ENCODE peak calls at places on chromosome 15, in five cellular contexts. A is H1, N is HepG2, H is GM12878, E is NT2/D1. O is an unnamed sample.
A peak's percentile ranks its signal among the peaks of the same experiment; 100 is the strongest.

GRCh38 chr15:83871808-83872559 is 218.1 kb downstream of the ADAMTSL3 start:
- DNase-seq in N (no peak), A (no peak), E (no peak), H (peak; percentile 17), O (no peak)

GRCh38 chr15:75019916-75020315 is 3.5 kb upstream of the PPCDC start:
- DNase-seq in N (no peak), H (no peak), E (no peak), A (no peak), O (no peak)

GRCh38 chr15:63487076-63487757 is 17.2 kb upstream of the USP3 start:
- DNase-seq in E (no peak), H (no peak), A (peak; percentile 99), N (peak; percentile 66), O (peak; percentile 76)

GRCh38 chr15:74783072-74783807 is 1.4 kb downstream of the CSK start:
- DNase-seq in E (no peak), A (no peak), N (no peak), H (no peak), O (no peak)

GRCh38 chr15:77508541-77509505 is 88.1 kb downstream of the HMG20A start:
- DNase-seq in H (no peak), N (no peak), E (no peak), A (no peak), O (no peak)

GRCh38 chr15:42593143-42593542 is 17.7 kb downstream of the STARD9 start:
- DNase-seq in A (no peak), E (no peak), H (no peak), N (no peak), O (no peak)

GRCh38 chr15:66233487-66234415 is 19.8 kb downstream of the MEGF11 start:
- DNase-seq in A (peak; percentile 85), N (peak; percentile 23), H (no peak), E (no peak), O (peak; percentile 45)

GRCh38 chr15:25182736-25183445 is 228.1 kb downstream of the SNRPN start:
- DNase-seq in H (no peak), E (no peak), N (no peak), A (peak; percentile 48), O (no peak)

GRCh38 chr15:27260523-27260922 is 289.5 kb downstream of the GABRG3 start:
- DNase-seq in A (no peak), H (no peak), E (no peak), N (no peak), O (no peak)

GRCh38 chr15:57377478-57377847 is 1.2 kb downstream of the CGNL1 start:
- DNase-seq in E (no peak), N (no peak), A (no peak), H (no peak), O (no peak)

GRCh38 chr15:85095566-85095965 is 113.9 kb downstream of the PDE8A start:
- DNase-seq in N (no peak), A (no peak), E (no peak), H (no peak), O (no peak)

GRCh38 chr15:85091990-85092389 is 110.3 kb downstream of the PDE8A start:
- DNase-seq in N (no peak), A (no peak), H (no peak), E (no peak), O (no peak)

GRCh38 chr15:85097706-85098105 is 116.0 kb downstream of the PDE8A start:
- DNase-seq in A (no peak), E (no peak), H (no peak), N (no peak), O (no peak)

GRCh38 chr15:85097250-85097649 is 115.6 kb downstream of the PDE8A start:
- DNase-seq in H (no peak), E (no peak), A (no peak), N (no peak), O (no peak)

GRCh38 chr15:85094685-85095084 is 113.0 kb downstream of the PDE8A start:
- DNase-seq in N (no peak), H (no peak), E (no peak), A (no peak), O (no peak)
- TF ChIP-seq SUZ12 in N (no peak), H (no peak), E (no peak), A (no peak), O (no peak)

DNA sequence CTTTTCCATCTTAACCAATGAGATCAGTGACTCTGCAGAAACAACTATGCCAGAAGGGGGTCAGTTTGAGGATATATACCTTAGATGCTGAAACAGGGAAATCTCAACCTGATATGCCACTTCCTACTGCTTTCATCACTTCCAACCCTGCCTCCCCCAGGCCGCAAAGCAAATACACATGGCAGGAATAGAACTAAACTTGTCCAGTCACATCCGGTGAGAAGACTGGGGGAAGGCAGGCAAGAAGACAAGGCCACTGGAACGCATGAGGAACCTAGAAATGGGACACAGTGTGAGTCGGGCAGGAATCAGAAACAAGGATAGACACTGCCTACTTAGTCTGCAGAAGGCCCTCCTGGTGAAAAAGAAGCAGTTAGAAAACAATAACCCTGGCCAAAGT is 90.6 kb downstream of the MYO5A start:
- DNase-seq in H (peak; percentile 3), E (no peak), N (peak; percentile 5), A (no peak), O (no peak)
- TF ChIP-seq SUZ12 in H (no peak), E (no peak), N (no peak), A (no peak), O (no peak)

DNA sequence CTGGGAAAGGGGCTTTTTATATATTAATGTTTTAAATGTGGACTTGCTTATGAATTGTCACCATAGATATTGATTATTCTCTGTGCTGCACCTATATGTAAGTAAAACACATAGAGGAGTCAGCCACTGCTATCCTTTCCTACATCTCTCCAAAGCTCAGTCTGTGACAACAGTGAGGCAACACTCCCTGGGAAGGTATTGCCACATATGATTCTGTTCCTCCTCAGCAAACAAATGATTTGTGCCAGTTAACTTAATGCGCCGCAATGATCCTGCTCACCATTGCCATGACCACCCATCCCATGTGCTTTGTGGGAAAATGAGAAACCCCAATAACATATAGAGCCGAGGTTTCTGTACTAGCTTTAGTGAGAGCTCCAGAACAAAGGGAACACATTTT is 75.1 kb upstream of the FBN1 start:
- DNase-seq in N (no peak), A (no peak), H (no peak), E (no peak), O (no peak)
- TF ChIP-seq SUZ12 in N (no peak), A (no peak), H (no peak), E (no peak), O (no peak)

GRCh38 chr15:88166330-88166993 is 90.1 kb downstream of the NTRK3 start:
- DNase-seq in A (peak; percentile 78), N (peak; percentile 10), E (peak; percentile 30), H (no peak), O (peak; percentile 46)
- TF ChIP-seq SUZ12 in A (no peak), N (no peak), E (no peak), H (no peak), O (no peak)

DNA sequence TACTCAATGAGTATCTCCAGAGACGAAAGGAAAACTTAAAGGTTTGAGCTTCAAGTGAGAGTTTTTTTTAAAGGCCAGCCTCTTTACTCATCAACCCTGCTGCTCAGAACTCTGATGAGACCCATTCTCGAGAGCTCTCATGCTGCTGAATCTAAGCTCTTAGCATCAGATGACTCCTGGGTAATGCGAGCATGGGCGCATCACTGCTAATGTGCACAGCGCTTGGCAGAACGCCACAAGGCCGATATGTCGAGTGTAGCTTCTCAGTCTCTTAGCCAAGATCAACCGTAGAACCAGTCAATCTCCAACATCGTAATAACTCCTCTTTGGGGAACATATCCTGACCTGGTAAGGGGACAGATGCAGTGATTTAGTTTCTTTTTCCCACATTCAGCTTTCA is 195.2 kb upstream of the C2CD4B start:
- DNase-seq in E (no peak), H (no peak), A (no peak), N (no peak), O (no peak)
- TF ChIP-seq SUZ12 in E (no peak), H (no peak), A (no peak), N (no peak), O (no peak)

GRCh38 chr15:98906712-98907083 is 100.9 kb downstream of the PGPEP1L start:
- DNase-seq in E (no peak), H (no peak), A (no peak), N (no peak), O (no peak)
- TF ChIP-seq SUZ12 in E (no peak), H (no peak), A (no peak), N (no peak), O (no peak)

GRCh38 chr15:45732544-45733130 is 97.8 kb downstream of the SQOR start:
- DNase-seq in A (no peak), N (no peak), H (no peak), E (no peak), O (no peak)
- TF ChIP-seq SUZ12 in A (no peak), N (no peak), H (no peak), E (no peak), O (no peak)

GRCh38 chr15:88511161-88511560 is 35.3 kb downstream of the DET1 start:
- DNase-seq in H (no peak), E (no peak), N (no peak), A (no peak), O (no peak)

GRCh38 chr15:88509964-88510363 is 36.5 kb downstream of the DET1 start:
- DNase-seq in H (no peak), A (no peak), E (no peak), N (no peak), O (no peak)

GRCh38 chr15:88512606-88513005 is 33.9 kb downstream of the DET1 start:
- DNase-seq in A (no peak), E (no peak), N (no peak), H (no peak), O (no peak)

GRCh38 chr15:88509321-88509720 is 37.2 kb downstream of the DET1 start:
- DNase-seq in N (no peak), A (no peak), H (no peak), E (no peak), O (no peak)

GRCh38 chr15:88513195-88513594 is 33.3 kb downstream of the DET1 start:
- DNase-seq in E (no peak), A (no peak), N (no peak), H (no peak), O (no peak)
- TF ChIP-seq SUZ12 in E (no peak), A (no peak), N (no peak), H (no peak), O (no peak)

GRCh38 chr15:98322551-98322950 is 325.8 kb upstream of the IGF1R start:
- DNase-seq in A (no peak), N (no peak), E (no peak), H (no peak), O (no peak)

GRCh38 chr15:98324341-98324970 is 323.9 kb upstream of the IGF1R start:
- DNase-seq in A (no peak), E (peak; percentile 60), H (no peak), N (no peak), O (no peak)

GRCh38 chr15:98330692-98331435 is 317.5 kb upstream of the IGF1R start:
- DNase-seq in A (no peak), H (no peak), E (no peak), N (no peak), O (no peak)

GRCh38 chr15:98330258-98330657 is 318.1 kb upstream of the IGF1R start:
- DNase-seq in H (no peak), E (no peak), N (no peak), A (no peak), O (no peak)

DNA sequence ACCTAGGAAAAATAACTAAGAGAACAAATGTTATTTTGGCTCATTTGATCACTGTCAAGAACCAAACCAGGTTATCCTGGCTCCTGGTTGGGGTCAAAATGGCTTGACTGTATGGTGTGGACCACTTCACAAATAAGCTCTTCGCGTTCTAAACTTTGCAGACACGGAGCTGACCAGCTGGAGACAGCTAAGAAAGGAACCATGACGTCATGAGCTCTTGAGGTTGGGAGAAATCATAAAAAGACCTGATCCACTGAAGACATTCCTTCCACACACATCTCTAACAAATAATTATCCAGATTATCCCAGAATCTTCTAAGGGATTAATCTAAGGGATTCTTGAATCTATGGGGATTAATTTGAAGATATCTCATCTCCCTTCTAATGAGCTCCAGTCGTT is 321.5 kb upstream of the IGF1R start:
- DNase-seq in E (no peak), H (no peak), A (no peak), N (no peak), O (no peak)
- TF ChIP-seq SUZ12 in E (no peak), H (no peak), A (no peak), N (no peak), O (no peak)

O was measured in HEK293T.